ENCODE peak calls at places on chromosomes 1 and 21, in seven cellular contexts. One of them, this sample, is unnamed.

GRCh38 chr1:243639027-243639658 is 210.9 kb downstream of the AKT3 start:
- DNase-seq in endothelial cell: no peak
- DNase-seq in fibroblast of pulmonary artery: no peak
- DNase-seq in neural crest cell: no peak
- DNase-seq in GM06990: no peak
- DNase-seq in choroid plexus epithelial cell: no peak
- DNase-seq in right atrium auricular region: no peak
- DNase-seq in this sample: no peak

GRCh38 chr1:167456500-167456899 is 61.8 kb downstream of the CD247 start:
- DNase-seq in endothelial cell: no peak
- DNase-seq in fibroblast of pulmonary artery: no peak
- DNase-seq in neural crest cell: no peak
- DNase-seq in GM06990: no peak
- DNase-seq in choroid plexus epithelial cell: no peak
- DNase-seq in right atrium auricular region: no peak
- DNase-seq in this sample: no peak

GRCh38 chr21:34992180-34992579 is 56.9 kb downstream of the RUNX1 start:
- DNase-seq in endothelial cell: no peak
- DNase-seq in fibroblast of pulmonary artery: no peak
- DNase-seq in neural crest cell: no peak
- DNase-seq in GM06990: no peak
- DNase-seq in choroid plexus epithelial cell: no peak
- DNase-seq in right atrium auricular region: no peak
- DNase-seq in this sample: no peak

GRCh38 chr1:19664453-19665043 is at the start of gene HTR6:
- DNase-seq in endothelial cell: no peak
- DNase-seq in fibroblast of pulmonary artery: no peak
- DNase-seq in neural crest cell: no peak
- DNase-seq in GM06990: peak; percentile 49
- DNase-seq in choroid plexus epithelial cell: no peak
- DNase-seq in right atrium auricular region: no peak
- DNase-seq in this sample: peak; percentile 74

GRCh38 chr1:165897326-165898303 is 70.2 kb downstream of the UCK2 start:
- DNase-seq in endothelial cell: no peak
- DNase-seq in fibroblast of pulmonary artery: peak; percentile 56
- DNase-seq in neural crest cell: no peak
- DNase-seq in GM06990: no peak
- DNase-seq in choroid plexus epithelial cell: peak; percentile 54
- DNase-seq in right atrium auricular region: no peak
- DNase-seq in this sample: no peak

GRCh38 chr1:24742090-24742938 is 2.9 kb upstream of the CLIC4 start:
- DNase-seq in endothelial cell: no peak
- DNase-seq in fibroblast of pulmonary artery: peak; percentile 69
- DNase-seq in neural crest cell: no peak
- DNase-seq in GM06990: peak; percentile 39
- DNase-seq in choroid plexus epithelial cell: peak; percentile 95
- DNase-seq in right atrium auricular region: no peak
- DNase-seq in this sample: no peak

GRCh38 chr21:30138483-30138882 is 28.1 kb downstream of the CLDN17 start:
- DNase-seq in endothelial cell: no peak
- DNase-seq in fibroblast of pulmonary artery: no peak
- DNase-seq in neural crest cell: no peak
- DNase-seq in GM06990: no peak
- DNase-seq in choroid plexus epithelial cell: no peak
- DNase-seq in right atrium auricular region: no peak
- DNase-seq in this sample: no peak

GRCh38 chr1:109265741-109266330 is 16.5 kb downstream of the CELSR2 start:
- DNase-seq in endothelial cell: no peak
- DNase-seq in fibroblast of pulmonary artery: no peak
- DNase-seq in neural crest cell: no peak
- DNase-seq in GM06990: peak; percentile 3
- DNase-seq in choroid plexus epithelial cell: no peak
- DNase-seq in right atrium auricular region: no peak
- DNase-seq in this sample: no peak

GRCh38 chr1:117347907-117348306 is 19.3 kb upstream of the MAN1A2 start:
- DNase-seq in endothelial cell: no peak
- DNase-seq in fibroblast of pulmonary artery: no peak
- DNase-seq in neural crest cell: no peak
- DNase-seq in GM06990: no peak
- DNase-seq in choroid plexus epithelial cell: no peak
- DNase-seq in right atrium auricular region: no peak
- DNase-seq in this sample: no peak

GRCh38 chr1:233614173-233614742 is 352 bp downstream of the KCNK1 start:
- DNase-seq in endothelial cell: peak; percentile 41
- DNase-seq in fibroblast of pulmonary artery: peak; percentile 43
- DNase-seq in neural crest cell: peak; percentile 16
- DNase-seq in GM06990: peak; percentile 60
- DNase-seq in choroid plexus epithelial cell: peak; percentile 34
- DNase-seq in right atrium auricular region: no peak
- DNase-seq in this sample: peak; percentile 55

GRCh38 chr1:228276901-228277490 is 69.2 kb downstream of the OBSCN start:
- DNase-seq in endothelial cell: no peak
- DNase-seq in fibroblast of pulmonary artery: no peak
- DNase-seq in neural crest cell: no peak
- DNase-seq in GM06990: no peak
- DNase-seq in choroid plexus epithelial cell: no peak
- DNase-seq in right atrium auricular region: no peak
- DNase-seq in this sample: no peak

GRCh38 chr1:216847385-216848036 is 124.3 kb upstream of the ESRRG start:
- DNase-seq in endothelial cell: no peak
- DNase-seq in fibroblast of pulmonary artery: peak; percentile 11
- DNase-seq in neural crest cell: no peak
- DNase-seq in GM06990: no peak
- DNase-seq in choroid plexus epithelial cell: no peak
- DNase-seq in right atrium auricular region: no peak
- DNase-seq in this sample: no peak

GRCh38 chr1:39159224-39160036 is 45.1 kb upstream of the MACF1 start:
- DNase-seq in endothelial cell: no peak
- DNase-seq in fibroblast of pulmonary artery: peak; percentile 77
- DNase-seq in neural crest cell: no peak
- DNase-seq in GM06990: no peak
- DNase-seq in choroid plexus epithelial cell: peak; percentile 51
- DNase-seq in right atrium auricular region: no peak
- DNase-seq in this sample: no peak

GRCh38 chr21:17428484-17428869 is 84.4 kb upstream of the CXADR start:
- DNase-seq in endothelial cell: no peak
- DNase-seq in fibroblast of pulmonary artery: no peak
- DNase-seq in neural crest cell: no peak
- DNase-seq in GM06990: peak; percentile 65
- DNase-seq in choroid plexus epithelial cell: no peak
- DNase-seq in right atrium auricular region: no peak
- DNase-seq in this sample: no peak

GRCh38 chr21:27649323-27649722 is 682.4 kb upstream of the ADAMTS5 start:
- DNase-seq in endothelial cell: no peak
- DNase-seq in fibroblast of pulmonary artery: peak; percentile 92
- DNase-seq in neural crest cell: no peak
- DNase-seq in GM06990: no peak
- DNase-seq in choroid plexus epithelial cell: peak; percentile 91
- DNase-seq in right atrium auricular region: no peak
- DNase-seq in this sample: no peak

GRCh38 chr1:220294754-220295419 is 22.6 kb upstream of the RAB3GAP2 start:
- DNase-seq in endothelial cell: no peak
- DNase-seq in fibroblast of pulmonary artery: no peak
- DNase-seq in neural crest cell: no peak
- DNase-seq in GM06990: no peak
- DNase-seq in choroid plexus epithelial cell: no peak
- DNase-seq in right atrium auricular region: no peak
- DNase-seq in this sample: no peak

GRCh38 chr1:201468844-201469644 is at the start of gene PHLDA3:
- DNase-seq in endothelial cell: peak; percentile 65
- DNase-seq in fibroblast of pulmonary artery: peak; percentile 92
- DNase-seq in neural crest cell: peak; percentile 66
- DNase-seq in GM06990: peak; percentile 81
- DNase-seq in choroid plexus epithelial cell: peak; percentile 95
- DNase-seq in right atrium auricular region: peak; percentile 88
- DNase-seq in this sample: peak; percentile 81

DNA sequence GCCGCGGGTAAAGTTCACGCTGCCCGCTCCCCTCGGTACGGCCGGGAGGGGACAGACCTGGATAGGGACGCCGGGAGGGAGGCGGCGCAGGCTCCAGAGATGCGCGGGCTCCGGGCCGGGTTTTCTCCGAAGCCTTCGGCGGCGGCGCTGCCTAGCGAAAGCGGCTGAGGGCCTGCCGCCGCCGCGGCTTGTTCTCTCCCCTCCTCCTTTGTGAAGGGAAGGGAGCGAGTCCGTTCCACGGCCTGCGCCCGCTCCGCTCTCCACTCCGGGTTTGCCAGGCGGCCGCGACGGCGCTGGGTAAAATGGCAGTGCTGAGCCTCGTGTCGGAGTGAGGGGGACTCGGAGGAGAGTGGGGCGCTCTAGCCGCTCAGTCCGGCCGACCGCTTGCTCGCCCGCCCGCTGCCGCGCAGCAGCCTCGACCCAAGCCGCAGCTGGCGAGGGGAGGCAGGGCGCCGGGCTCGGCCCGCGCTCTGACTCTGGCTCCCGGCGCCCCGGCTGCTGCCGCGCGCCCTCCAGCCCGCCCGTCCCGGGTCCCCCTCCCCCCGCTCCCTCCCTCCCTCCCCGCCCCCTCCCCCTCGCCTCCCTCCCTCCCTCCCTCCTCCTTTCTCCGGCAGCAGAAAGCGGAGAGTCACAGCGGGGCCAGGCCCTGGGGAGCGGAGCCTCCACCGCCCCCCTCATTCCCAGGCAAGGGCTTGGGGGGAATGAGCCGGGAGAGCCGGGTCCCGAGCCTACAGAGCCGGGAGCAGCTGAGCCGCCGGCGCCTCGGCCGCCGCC is at the start of gene ARID1A:
- DNase-seq in endothelial cell: peak; percentile 99
- DNase-seq in fibroblast of pulmonary artery: peak; percentile 98
- DNase-seq in neural crest cell: peak; percentile 97
- DNase-seq in GM06990: peak; percentile 100
- DNase-seq in choroid plexus epithelial cell: peak; percentile 98
- DNase-seq in right atrium auricular region: peak; percentile 96
- DNase-seq in this sample: peak; percentile 86
- TF ChIP-seq CTCF in endothelial cell: no peak
- TF ChIP-seq CTCF in fibroblast of pulmonary artery: no peak
- TF ChIP-seq CTCF in neural crest cell: peak; percentile 13
- TF ChIP-seq CTCF in GM06990: no peak
- TF ChIP-seq CTCF in choroid plexus epithelial cell: no peak
- TF ChIP-seq CTCF in right atrium auricular region: peak; percentile 32
- TF ChIP-seq CTCF in this sample: no peak

DNA sequence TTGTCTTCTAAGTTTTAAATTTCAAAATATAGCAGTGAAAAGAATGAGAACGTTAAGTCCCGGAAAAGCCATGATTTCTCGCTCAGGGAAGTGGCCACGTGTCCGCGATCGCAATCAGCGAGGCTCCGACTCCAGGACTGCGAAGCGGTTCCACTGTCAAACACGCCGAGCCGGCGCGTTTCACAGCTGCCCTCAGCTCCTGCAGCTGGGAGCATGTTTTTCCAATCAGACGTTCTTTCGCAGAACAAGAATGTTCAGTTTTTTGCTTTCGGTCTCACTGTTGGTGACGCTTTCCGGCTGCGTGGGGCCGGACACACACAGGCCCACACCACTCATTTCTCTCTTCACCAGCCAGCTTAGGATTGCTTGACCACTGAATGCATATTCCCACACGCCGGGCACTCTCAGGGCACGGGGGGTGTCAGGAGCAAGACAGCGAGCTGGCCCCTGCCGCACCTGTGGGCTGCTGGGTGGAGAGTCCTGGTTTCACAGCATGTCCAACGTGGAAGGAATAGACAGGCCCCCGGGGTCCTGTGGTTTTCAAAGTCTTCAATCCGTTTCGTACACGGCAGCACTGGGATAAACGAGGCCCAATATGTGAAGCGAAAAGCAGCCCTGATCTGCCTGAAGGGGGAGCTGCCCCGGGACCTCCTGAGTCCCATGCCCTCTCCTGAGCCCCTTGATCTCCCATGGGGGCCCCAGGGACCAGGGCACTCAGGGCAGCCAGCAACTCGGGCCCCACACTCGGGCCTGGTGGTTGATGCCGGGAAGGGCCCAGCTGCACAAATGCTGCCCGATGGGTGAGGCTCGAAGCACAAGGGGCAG is 47.3 kb upstream of the COL18A1 start:
- DNase-seq in endothelial cell: no peak
- DNase-seq in fibroblast of pulmonary artery: no peak
- DNase-seq in neural crest cell: no peak
- DNase-seq in GM06990: no peak
- DNase-seq in choroid plexus epithelial cell: peak; percentile 64
- DNase-seq in right atrium auricular region: peak; percentile 77
- DNase-seq in this sample: no peak
- TF ChIP-seq CTCF in endothelial cell: no peak
- TF ChIP-seq CTCF in fibroblast of pulmonary artery: peak; percentile 4
- TF ChIP-seq CTCF in neural crest cell: peak; percentile 34
- TF ChIP-seq CTCF in GM06990: no peak
- TF ChIP-seq CTCF in choroid plexus epithelial cell: peak; percentile 30
- TF ChIP-seq CTCF in right atrium auricular region: no peak
- TF ChIP-seq CTCF in this sample: no peak

GRCh38 chr1:198662821-198663220 is 24.0 kb downstream of the PTPRC start:
- DNase-seq in endothelial cell: no peak
- DNase-seq in fibroblast of pulmonary artery: no peak
- DNase-seq in neural crest cell: no peak
- DNase-seq in GM06990: no peak
- DNase-seq in choroid plexus epithelial cell: no peak
- DNase-seq in right atrium auricular region: no peak
- DNase-seq in this sample: no peak
- TF ChIP-seq CTCF in endothelial cell: no peak
- TF ChIP-seq CTCF in fibroblast of pulmonary artery: no peak
- TF ChIP-seq CTCF in neural crest cell: no peak
- TF ChIP-seq CTCF in GM06990: no peak
- TF ChIP-seq CTCF in choroid plexus epithelial cell: no peak
- TF ChIP-seq CTCF in right atrium auricular region: no peak
- TF ChIP-seq CTCF in this sample: no peak

GRCh38 chr1:185680453-185680852 is 53.7 kb upstream of the HMCN1 start:
- DNase-seq in endothelial cell: no peak
- DNase-seq in fibroblast of pulmonary artery: no peak
- DNase-seq in neural crest cell: no peak
- DNase-seq in GM06990: no peak
- DNase-seq in choroid plexus epithelial cell: no peak
- DNase-seq in right atrium auricular region: no peak
- DNase-seq in this sample: no peak
- TF ChIP-seq CTCF in endothelial cell: no peak
- TF ChIP-seq CTCF in fibroblast of pulmonary artery: no peak
- TF ChIP-seq CTCF in neural crest cell: no peak
- TF ChIP-seq CTCF in GM06990: no peak
- TF ChIP-seq CTCF in choroid plexus epithelial cell: no peak
- TF ChIP-seq CTCF in right atrium auricular region: no peak
- TF ChIP-seq CTCF in this sample: no peak